ENCODE peak calls at places on chromosomes 2 and 18, in eight cellular contexts. R is NCI-H1092 treated with DMSO at 0.1 percent for 48 hours; X is H4; P is left ventricle myocardium superior; H is Ammon's horn; W is T follicular helper cell; G is neuronal stem cell; M is activated CD4-positive, alpha-beta memory T cell treated with anti-CD3 and anti-CD28 coated beads for 36 hours. Z is an unnamed sample.

GRCh38 chr2:172249986-172250385 is 147.3 kb upstream of the DLX2 start:
- DNase-seq in R (no peak), X (peak), P (no peak), H (no peak), W (no peak), G (no peak), M (no peak), Z (no peak)

GRCh38 chr2:39435254-39435653 is 1.8 kb downstream of the MAP4K3 start:
- DNase-seq in R (no peak), X (no peak), P (no peak), H (peak), W (no peak), G (peak), M (no peak), Z (peak)

GRCh38 chr2:223537669-223538601 is 64.2 kb downstream of the SCG2 start:
- DNase-seq in R (peak), X (no peak), P (no peak), H (peak), W (no peak), G (no peak), M (no peak), Z (no peak)

GRCh38 chr18:12422936-12423335 is 15.2 kb downstream of the PRELID3A start:
- DNase-seq in R (no peak), X (no peak), P (no peak), H (no peak), W (no peak), G (no peak), M (peak), Z (peak)

GRCh38 chr18:478679-479078 is 21.8 kb downstream of the COLEC12 start:
- DNase-seq in R (no peak), X (no peak), P (no peak), H (no peak), W (no peak), G (no peak), M (no peak), Z (no peak)

GRCh38 chr18:29753379-29753778 is 1289.2 kb downstream of the DSC3 start:
- DNase-seq in R (no peak), X (no peak), P (no peak), H (no peak), W (no peak), G (no peak), M (no peak), Z (no peak)

GRCh38 chr18:5970032-5970431 is 74.7 kb upstream of the TMEM200C start:
- DNase-seq in R (no peak), X (no peak), P (no peak), H (peak), W (no peak), G (no peak), M (no peak), Z (no peak)

GRCh38 chr18:54880706-54881105 is 52.4 kb downstream of the RAB27B start:
- DNase-seq in R (no peak), X (peak), P (no peak), H (no peak), W (no peak), G (no peak), M (no peak), Z (no peak)

GRCh38 chr2:134261398-134262131 is 7.7 kb downstream of the MGAT5 start:
- DNase-seq in R (no peak), X (peak), P (no peak), H (no peak), W (no peak), G (no peak), M (peak), Z (no peak)

GRCh38 chr2:145344076-145344724 is 824.3 kb upstream of the ZEB2 start:
- DNase-seq in R (no peak), X (no peak), P (no peak), H (no peak), W (no peak), G (no peak), M (no peak), Z (no peak)

GRCh38 chr2:28644760-28645159 is 106.9 kb upstream of the PPP1CB start:
- DNase-seq in R (no peak), X (peak), P (no peak), H (no peak), W (no peak), G (no peak), M (no peak), Z (no peak)

GRCh38 chr18:44681039-44681595 is 429 bp downstream of the SETBP1 start:
- DNase-seq in R (peak), X (no peak), P (no peak), H (peak), W (no peak), G (no peak), M (no peak), Z (peak)

GRCh38 chr2:51795248-51795888 is 763.4 kb upstream of the NRXN1 start:
- DNase-seq in R (peak), X (no peak), P (no peak), H (no peak), W (no peak), G (peak), M (peak), Z (no peak)

GRCh38 chr2:150474326-150475074 is 13.0 kb downstream of the RND3 start:
- DNase-seq in R (no peak), X (no peak), P (no peak), H (no peak), W (no peak), G (no peak), M (no peak), Z (no peak)

GRCh38 chr2:20212459-20212870 is 12.5 kb downstream of the SDC1 start:
- DNase-seq in R (no peak), X (no peak), P (no peak), H (no peak), W (no peak), G (no peak), M (no peak), Z (no peak)

GRCh38 chr2:64021578-64021977 is 2.4 kb upstream of the VPS54 start:
- DNase-seq in R (no peak), X (no peak), P (no peak), H (no peak), W (no peak), G (no peak), M (no peak), Z (no peak)

GRCh38 chr2:16665746-16666452 is at the start of gene CYRIA:
- DNase-seq in R (no peak), X (no peak), P (peak), H (peak), W (peak), G (peak), M (peak), Z (peak)

GRCh38 chr2:13533524-13533922 is 816.8 kb downstream of the TRIB2 start:
- DNase-seq in R (no peak), X (no peak), P (no peak), H (no peak), W (no peak), G (no peak), M (no peak), Z (no peak)

GRCh38 chr2:236840215-236840614 is 245.5 kb upstream of the COPS8 start:
- DNase-seq in R (no peak), X (no peak), P (no peak), H (no peak), W (no peak), G (no peak), M (no peak), Z (no peak)

GRCh38 chr2:28736034-28736433 is 15.6 kb upstream of the PPP1CB start:
- DNase-seq in R (no peak), X (peak), P (peak), H (peak), W (no peak), G (no peak), M (no peak), Z (peak)

GRCh38 chr2:231134910-231135650 is 10.2 kb upstream of the HTR2B start:
- DNase-seq in R (no peak), X (no peak), P (no peak), H (no peak), W (no peak), G (no peak), M (no peak), Z (no peak)

GRCh38 chr18:76943542-76944339 is 121.4 kb downstream of the ZNF236 start:
- DNase-seq in R (no peak), X (no peak), P (no peak), H (no peak), W (no peak), G (no peak), M (no peak), Z (no peak)

GRCh38 chr18:22902093-22902492 is 31.0 kb upstream of the RBBP8 start:
- DNase-seq in R (no peak), X (no peak), P (no peak), H (no peak), W (no peak), G (no peak), M (no peak), Z (no peak)

GRCh38 chr2:120672526-120673204 is 63.0 kb upstream of the GLI2 start:
- DNase-seq in R (no peak), X (no peak), P (no peak), H (no peak), W (no peak), G (no peak), M (no peak), Z (no peak)

GRCh38 chr18:59724116-59724515 is 26.9 kb upstream of the CCBE1 start:
- DNase-seq in R (no peak), X (no peak), P (no peak), H (no peak), W (no peak), G (no peak), M (no peak), Z (no peak)

GRCh38 chr2:180115675-180116074 is 108.6 kb upstream of the CWC22 start:
- DNase-seq in R (no peak), X (peak), P (no peak), H (no peak), W (no peak), G (no peak), M (no peak), Z (no peak)

GRCh38 chr2:224687156-224687555 is 29.0 kb downstream of the CCDC195 start:
- DNase-seq in R (no peak), X (no peak), P (no peak), H (no peak), W (no peak), G (no peak), M (no peak), Z (no peak)

GRCh38 chr2:43402002-43402401 is 175.6 kb upstream of the ZFP36L2 start:
- DNase-seq in R (no peak), X (no peak), P (no peak), H (no peak), W (no peak), G (no peak), M (peak), Z (no peak)

GRCh38 chr2:53210538-53210937 is 557.1 kb upstream of the CHAC2 start:
- DNase-seq in R (no peak), X (no peak), P (no peak), H (no peak), W (no peak), G (no peak), M (no peak), Z (no peak)

Z was measured in G401.